ENCODE peak calls at places on chromosome 3, in five cellular contexts. One of them, this sample, is unnamed.

GRCh38 chr3:11662392-11662990 is 18.8 kb upstream of the VGLL4 start:
- DNase-seq in amygdala: no peak
- DNase-seq in A549: peak
- DNase-seq in stimulated activated CD8-positive, alpha-beta memory T cell treated with anti-CD3 and anti-CD28 coated beads, Interleukin-15, amount 100 ng/mL, for 1 hour: no peak
- DNase-seq in uterus: no peak
- DNase-seq in this sample: no peak

GRCh38 chr3:37723585-37723984 is 138.1 kb upstream of the CTDSPL start:
- DNase-seq in amygdala: no peak
- DNase-seq in uterus: no peak
- DNase-seq in stimulated activated CD8-positive, alpha-beta memory T cell treated with anti-CD3 and anti-CD28 coated beads, Interleukin-15, amount 100 ng/mL, for 1 hour: no peak
- DNase-seq in A549: no peak
- DNase-seq in this sample: no peak

GRCh38 chr3:139797724-139798343 is 120.1 kb upstream of the NMNAT3 start:
- DNase-seq in uterus: no peak
- DNase-seq in stimulated activated CD8-positive, alpha-beta memory T cell treated with anti-CD3 and anti-CD28 coated beads, Interleukin-15, amount 100 ng/mL, for 1 hour: no peak
- DNase-seq in amygdala: no peak
- DNase-seq in A549: peak
- DNase-seq in this sample: no peak

GRCh38 chr3:50319872-50320625 is 2.5 kb downstream of the HYAL2 start:
- DNase-seq in amygdala: no peak
- DNase-seq in uterus: no peak
- DNase-seq in A549: no peak
- DNase-seq in stimulated activated CD8-positive, alpha-beta memory T cell treated with anti-CD3 and anti-CD28 coated beads, Interleukin-15, amount 100 ng/mL, for 1 hour: no peak
- DNase-seq in this sample: no peak

GRCh38 chr3:129313983-129314756 is 35.5 kb downstream of the HMCES start:
- DNase-seq in uterus: peak
- DNase-seq in A549: peak
- DNase-seq in amygdala: no peak
- DNase-seq in stimulated activated CD8-positive, alpha-beta memory T cell treated with anti-CD3 and anti-CD28 coated beads, Interleukin-15, amount 100 ng/mL, for 1 hour: no peak
- DNase-seq in this sample: no peak

GRCh38 chr3:55906896-55907295 is 419.8 kb upstream of the WNT5A start:
- DNase-seq in uterus: no peak
- DNase-seq in amygdala: no peak
- DNase-seq in stimulated activated CD8-positive, alpha-beta memory T cell treated with anti-CD3 and anti-CD28 coated beads, Interleukin-15, amount 100 ng/mL, for 1 hour: no peak
- DNase-seq in A549: no peak
- DNase-seq in this sample: no peak

GRCh38 chr3:195866686-195867511 is 41.5 kb downstream of the TNK2 start:
- DNase-seq in A549: no peak
- DNase-seq in amygdala: no peak
- DNase-seq in uterus: no peak
- DNase-seq in stimulated activated CD8-positive, alpha-beta memory T cell treated with anti-CD3 and anti-CD28 coated beads, Interleukin-15, amount 100 ng/mL, for 1 hour: no peak
- DNase-seq in this sample: no peak

GRCh38 chr3:24525557-24525956 is 30.9 kb upstream of the THRB start:
- DNase-seq in stimulated activated CD8-positive, alpha-beta memory T cell treated with anti-CD3 and anti-CD28 coated beads, Interleukin-15, amount 100 ng/mL, for 1 hour: no peak
- DNase-seq in uterus: no peak
- DNase-seq in A549: no peak
- DNase-seq in amygdala: no peak
- DNase-seq in this sample: no peak

GRCh38 chr3:150786791-150787190 is 23.8 kb upstream of the SIAH2 start:
- DNase-seq in stimulated activated CD8-positive, alpha-beta memory T cell treated with anti-CD3 and anti-CD28 coated beads, Interleukin-15, amount 100 ng/mL, for 1 hour: no peak
- DNase-seq in amygdala: no peak
- DNase-seq in A549: no peak
- DNase-seq in uterus: no peak
- DNase-seq in this sample: no peak

GRCh38 chr3:38579551-38580449 is 69.7 kb downstream of the SCN5A start:
- DNase-seq in uterus: no peak
- DNase-seq in amygdala: no peak
- DNase-seq in A549: no peak
- DNase-seq in stimulated activated CD8-positive, alpha-beta memory T cell treated with anti-CD3 and anti-CD28 coated beads, Interleukin-15, amount 100 ng/mL, for 1 hour: no peak
- DNase-seq in this sample: no peak

GRCh38 chr3:12892840-12893189 is 51.5 kb upstream of the RPL32 start:
- DNase-seq in A549: no peak
- DNase-seq in uterus: no peak
- DNase-seq in stimulated activated CD8-positive, alpha-beta memory T cell treated with anti-CD3 and anti-CD28 coated beads, Interleukin-15, amount 100 ng/mL, for 1 hour: no peak
- DNase-seq in amygdala: no peak
- DNase-seq in this sample: no peak

GRCh38 chr3:134652409-134652831 is 1.6 kb upstream of the KY start:
- DNase-seq in stimulated activated CD8-positive, alpha-beta memory T cell treated with anti-CD3 and anti-CD28 coated beads, Interleukin-15, amount 100 ng/mL, for 1 hour: no peak
- DNase-seq in amygdala: no peak
- DNase-seq in A549: no peak
- DNase-seq in uterus: no peak
- DNase-seq in this sample: no peak

GRCh38 chr3:126758882-126759281 is 54.8 kb downstream of the CHCHD6 start:
- DNase-seq in stimulated activated CD8-positive, alpha-beta memory T cell treated with anti-CD3 and anti-CD28 coated beads, Interleukin-15, amount 100 ng/mL, for 1 hour: no peak
- DNase-seq in amygdala: no peak
- DNase-seq in A549: no peak
- DNase-seq in uterus: no peak
- DNase-seq in this sample: no peak

GRCh38 chr3:171799501-171799900 is 10.8 kb downstream of the PLD1 start:
- DNase-seq in A549: no peak
- DNase-seq in stimulated activated CD8-positive, alpha-beta memory T cell treated with anti-CD3 and anti-CD28 coated beads, Interleukin-15, amount 100 ng/mL, for 1 hour: no peak
- DNase-seq in amygdala: no peak
- DNase-seq in uterus: no peak
- DNase-seq in this sample: no peak

GRCh38 chr3:61701019-61701418 is 139.6 kb downstream of the PTPRG start:
- DNase-seq in stimulated activated CD8-positive, alpha-beta memory T cell treated with anti-CD3 and anti-CD28 coated beads, Interleukin-15, amount 100 ng/mL, for 1 hour: no peak
- DNase-seq in A549: no peak
- DNase-seq in amygdala: no peak
- DNase-seq in uterus: no peak
- DNase-seq in this sample: no peak

GRCh38 chr3:129106866-129107565 is 14.6 kb downstream of the RAB43 start:
- DNase-seq in A549: no peak
- DNase-seq in uterus: no peak
- DNase-seq in amygdala: no peak
- DNase-seq in stimulated activated CD8-positive, alpha-beta memory T cell treated with anti-CD3 and anti-CD28 coated beads, Interleukin-15, amount 100 ng/mL, for 1 hour: no peak
- DNase-seq in this sample: no peak

GRCh38 chr3:73070675-73071575 is 9.5 kb downstream of the EBLN2 start:
- DNase-seq in A549: no peak
- DNase-seq in amygdala: no peak
- DNase-seq in stimulated activated CD8-positive, alpha-beta memory T cell treated with anti-CD3 and anti-CD28 coated beads, Interleukin-15, amount 100 ng/mL, for 1 hour: no peak
- DNase-seq in uterus: no peak
- DNase-seq in this sample: no peak

GRCh38 chr3:131699001-131699400 is 196.2 kb upstream of the MRPL3 start:
- DNase-seq in A549: no peak
- DNase-seq in stimulated activated CD8-positive, alpha-beta memory T cell treated with anti-CD3 and anti-CD28 coated beads, Interleukin-15, amount 100 ng/mL, for 1 hour: no peak
- DNase-seq in uterus: no peak
- DNase-seq in amygdala: no peak
- DNase-seq in this sample: no peak

GRCh38 chr3:147120029-147120428 is 286.3 kb downstream of the ZIC4 start:
- DNase-seq in uterus: no peak
- DNase-seq in A549: peak
- DNase-seq in stimulated activated CD8-positive, alpha-beta memory T cell treated with anti-CD3 and anti-CD28 coated beads, Interleukin-15, amount 100 ng/mL, for 1 hour: no peak
- DNase-seq in amygdala: no peak
- DNase-seq in this sample: no peak

GRCh38 chr3:194998417-194998816 is 272.5 kb downstream of the XXYLT1 start:
- DNase-seq in stimulated activated CD8-positive, alpha-beta memory T cell treated with anti-CD3 and anti-CD28 coated beads, Interleukin-15, amount 100 ng/mL, for 1 hour: no peak
- DNase-seq in amygdala: no peak
- DNase-seq in uterus: no peak
- DNase-seq in A549: no peak
- DNase-seq in this sample: no peak

GRCh38 chr3:74426571-74426970 is 187.9 kb downstream of the CNTN3 start:
- DNase-seq in amygdala: no peak
- DNase-seq in A549: no peak
- DNase-seq in uterus: no peak
- DNase-seq in stimulated activated CD8-positive, alpha-beta memory T cell treated with anti-CD3 and anti-CD28 coated beads, Interleukin-15, amount 100 ng/mL, for 1 hour: no peak
- DNase-seq in this sample: no peak

GRCh38 chr3:159669753-159670152 is 318.9 kb upstream of the IL12A start:
- DNase-seq in uterus: no peak
- DNase-seq in amygdala: no peak
- DNase-seq in stimulated activated CD8-positive, alpha-beta memory T cell treated with anti-CD3 and anti-CD28 coated beads, Interleukin-15, amount 100 ng/mL, for 1 hour: no peak
- DNase-seq in A549: peak
- DNase-seq in this sample: no peak

GRCh38 chr3:56556908-56557814 is at the start of gene CCDC66:
- DNase-seq in amygdala: peak
- DNase-seq in stimulated activated CD8-positive, alpha-beta memory T cell treated with anti-CD3 and anti-CD28 coated beads, Interleukin-15, amount 100 ng/mL, for 1 hour: peak
- DNase-seq in A549: peak
- DNase-seq in uterus: peak
- DNase-seq in this sample: peak